ENCODE peak calls at places on chromosomes 12 and 14, in four cellular contexts. M is Kasumi-1; F is GM04503; P is stimulated activated CD4-positive, alpha-beta T cell treated with anti-CD3 and anti-CD28 coated beads, Interleukin-1b, Interleukin-23, amount 100 ng/mL, for 24 hours. A is an unnamed sample.

GRCh38 chr12:4997939-4998338 is 45.7 kb upstream of the KCNA5 start:
- DNase-seq in M (no peak), F (peak; percentile 89), P (no peak), A (peak; percentile 74)

GRCh38 chr14:65462411-65462810 is 49.9 kb downstream of the FUT8 start:
- DNase-seq in M (no peak), F (no peak), P (no peak), A (peak; percentile 30)

GRCh38 chr14:65062096-65063075 is 39.9 kb downstream of the MAX start:
- DNase-seq in M (no peak), F (no peak), P (no peak), A (peak; percentile 30)

GRCh38 chr12:14207946-14208612 is 157.4 kb upstream of the ATF7IP start:
- DNase-seq in M (no peak), F (no peak), P (no peak), A (no peak)

GRCh38 chr14:68468437-68469207 is 324.2 kb downstream of the ZFP36L1 start:
- DNase-seq in M (no peak), F (peak; percentile 67), P (no peak), A (no peak)

GRCh38 chr14:100065942-100066574 is 836 bp downstream of the EVL start:
- DNase-seq in M (peak; percentile 89), F (no peak), P (peak; percentile 39), A (no peak)

GRCh38 chr14:19873178-19873577 is 1.8 kb upstream of the OR4K2 start:
- DNase-seq in M (no peak), F (no peak), P (no peak), A (no peak)

GRCh38 chr12:131445184-131445974 is 265.5 kb upstream of the SFSWAP start:
- DNase-seq in M (no peak), F (no peak), P (no peak), A (no peak)

GRCh38 chr14:61887628-61888027 is 125.4 kb downstream of the SNAPC1 start:
- DNase-seq in M (no peak), F (no peak), P (no peak), A (no peak)

GRCh38 chr12:33438890-33439586 is 581 bp downstream of the SYT10 start:
- DNase-seq in M (no peak), F (no peak), P (no peak), A (no peak)

GRCh38 chr12:68932123-68932700 is 759 bp downstream of the CPM start:
- DNase-seq in M (peak; percentile 18), F (no peak), P (no peak), A (no peak)

GRCh38 chr14:65170318-65170717 is 68.0 kb upstream of the MAX start:
- DNase-seq in M (no peak), F (no peak), P (no peak), A (no peak)

GRCh38 chr14:67485501-67486095 is 2.9 kb downstream of the TMEM229B start:
- DNase-seq in M (peak; percentile 73), F (peak; percentile 11), P (no peak), A (no peak)

GRCh38 chr14:96975116-96975515 is 177.9 kb downstream of the VRK1 start:
- DNase-seq in M (no peak), F (no peak), P (no peak), A (no peak)

GRCh38 chr12:292186-292585 is 29.6 kb upstream of the SLC6A13 start:
- DNase-seq in M (no peak), F (no peak), P (no peak), A (peak; percentile 23)

A was measured in H54.